ENCODE peak calls at places on chromosomes 5 and 9, in six cellular contexts. B is mesendoderm, J is GM23248, V is colonic mucosa, E is mammary epithelial cell, D is IMR-90. W is an unnamed sample.

GRCh38 chr9:115015018-115015635 is 84.7 kb upstream of the TNFSF8 start:
- DNase-seq in J (peak), E (peak), D (peak), B (peak), V (peak), W (peak)

GRCh38 chr9:38046669-38047300 is 22.2 kb downstream of the SHB start:
- DNase-seq in D (peak), E (peak), B (peak), J (peak), V (no peak), W (peak)

GRCh38 chr9:133773889-133774655 is 35.9 kb upstream of the SARDH start:
- DNase-seq in E (no peak), B (no peak), V (no peak), D (peak), J (no peak), W (no peak)

GRCh38 chr5:67209141-67209771 is 12.7 kb upstream of the CD180 start:
- DNase-seq in D (peak), B (peak), J (peak), V (peak), E (peak), W (peak)

GRCh38 chr5:936149-937144 is 43.8 kb downstream of the TRIP13 start:
- DNase-seq in J (no peak), B (no peak), V (no peak), D (no peak), E (no peak), W (no peak)

GRCh38 chr5:80959768-80960442 is at the start of gene RASGRF2:
- DNase-seq in V (peak), B (peak), J (peak), E (no peak), D (peak), W (no peak)

GRCh38 chr5:171585981-171586380 is 166.5 kb downstream of the FGF18 start:
- DNase-seq in B (no peak), E (no peak), V (no peak), D (no peak), J (no peak), W (no peak)

GRCh38 chr9:128628471-128629048 is 28.1 kb downstream of the DYNC2I2 start:
- DNase-seq in E (no peak), B (peak), J (peak), D (no peak), V (no peak), W (no peak)

GRCh38 chr9:20355022-20355421 is 267.3 kb downstream of the MLLT3 start:
- DNase-seq in D (peak), B (no peak), V (no peak), E (peak), J (peak), W (peak)

DNA sequence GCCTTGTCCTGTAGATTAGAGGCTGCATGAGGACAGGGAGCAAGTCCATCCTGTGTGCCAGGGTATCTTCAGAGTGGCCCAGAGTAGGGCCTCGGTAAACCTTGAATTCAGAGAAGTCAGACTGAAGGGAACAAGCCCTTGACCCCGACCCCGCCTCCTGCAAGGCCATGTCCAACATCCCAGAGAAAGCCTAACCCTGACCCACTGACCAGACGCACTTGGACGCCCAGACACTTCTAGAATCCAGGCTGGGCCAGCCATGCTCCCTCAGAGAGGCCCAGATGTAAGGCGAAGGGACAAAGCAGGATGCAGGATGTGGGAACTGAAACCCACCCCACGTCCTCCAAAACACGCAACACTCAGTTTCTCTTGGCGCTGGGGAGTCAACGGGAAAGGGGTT is 13.2 kb downstream of the TNIP1 start:
- DNase-seq in E (no peak), J (no peak), B (no peak), D (no peak), V (no peak), W (no peak)
- H3K9ac ChIP-seq in E (no peak), J (no peak), B (no peak), D (no peak), V (no peak), W (no peak)

GRCh38 chr5:156411131-156411727 is 84.3 kb downstream of the SGCD start:
- DNase-seq in D (peak), E (no peak), V (no peak), J (peak), B (no peak), W (no peak)
- H3K4me3 ChIP-seq in D (peak), E (no peak), V (no peak), J (peak), B (no peak), W (no peak)

GRCh38 chr5:126462239-126463014 is 39.2 kb downstream of the GRAMD2B start:
- DNase-seq in E (peak), J (no peak), V (no peak), D (peak), B (no peak), W (no peak)
- H3K9ac ChIP-seq in E (peak), J (no peak), V (no peak), D (no peak), B (no peak), W (no peak)

GRCh38 chr5:52895572-52896296 is 93.4 kb upstream of the ITGA2 start:
- DNase-seq in V (no peak), J (peak), D (no peak), E (no peak), B (no peak), W (no peak)
- H3K4me3 ChIP-seq in V (no peak), J (no peak), D (no peak), E (no peak), B (no peak), W (no peak)

GRCh38 chr5:16897284-16897704 is 38.8 kb downstream of the MYO10 start:
- DNase-seq in E (no peak), D (peak), J (no peak), V (no peak), B (peak), W (peak)

GRCh38 chr5:16897800-16898199 is 38.3 kb downstream of the MYO10 start:
- DNase-seq in E (no peak), D (no peak), V (no peak), B (no peak), J (no peak), W (no peak)

GRCh38 chr5:16891043-16891442 is 45.0 kb downstream of the MYO10 start:
- DNase-seq in J (no peak), D (no peak), B (no peak), V (no peak), E (no peak), W (no peak)

GRCh38 chr5:16896767-16897166 is 39.3 kb downstream of the MYO10 start:
- DNase-seq in E (no peak), D (no peak), B (no peak), V (no peak), J (no peak), W (no peak)

DNA sequence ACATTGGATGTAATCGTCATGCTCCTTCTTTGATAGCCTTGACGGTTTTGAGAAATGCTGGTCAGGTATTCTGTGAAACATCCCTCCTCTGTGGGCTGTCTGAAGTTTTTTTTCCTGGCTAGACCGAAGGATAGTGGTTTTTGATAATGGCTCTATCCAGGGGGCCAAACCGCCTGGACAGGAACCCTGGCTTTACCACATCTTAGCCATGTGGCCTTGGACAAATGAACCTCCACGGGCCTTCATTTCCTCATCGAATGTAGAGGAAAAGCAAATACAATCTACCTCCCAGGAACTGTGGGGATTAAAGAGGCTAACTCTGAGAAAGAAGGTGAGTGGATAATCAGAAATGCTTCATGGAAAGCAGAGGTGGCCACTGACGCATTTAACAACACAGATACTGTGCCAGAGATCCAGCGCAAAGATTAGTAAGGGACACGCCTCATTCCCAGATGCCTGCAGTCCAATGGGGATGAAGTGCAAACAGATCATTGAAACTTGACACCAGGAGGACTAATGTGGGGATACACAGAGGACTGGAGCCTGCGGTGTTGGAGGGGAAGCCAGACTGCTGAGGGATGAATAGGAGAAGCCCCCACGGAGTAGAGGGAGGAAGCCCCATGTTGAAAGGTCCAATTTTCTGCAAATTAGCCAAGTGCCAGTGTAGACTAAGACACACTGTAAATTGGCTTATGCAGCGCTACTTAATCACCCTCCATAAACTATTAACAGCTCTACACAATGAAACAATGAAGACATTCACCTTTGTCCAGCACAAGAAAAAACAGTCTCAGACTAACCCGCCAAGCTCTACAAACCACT is 41.6 kb downstream of the MYO10 start:
- DNase-seq in V (peak), B (peak), D (peak), E (peak), J (peak), W (peak)
- H3K9ac ChIP-seq in V (no peak), B (no peak), D (no peak), E (peak), J (no peak), W (peak)

DNA sequence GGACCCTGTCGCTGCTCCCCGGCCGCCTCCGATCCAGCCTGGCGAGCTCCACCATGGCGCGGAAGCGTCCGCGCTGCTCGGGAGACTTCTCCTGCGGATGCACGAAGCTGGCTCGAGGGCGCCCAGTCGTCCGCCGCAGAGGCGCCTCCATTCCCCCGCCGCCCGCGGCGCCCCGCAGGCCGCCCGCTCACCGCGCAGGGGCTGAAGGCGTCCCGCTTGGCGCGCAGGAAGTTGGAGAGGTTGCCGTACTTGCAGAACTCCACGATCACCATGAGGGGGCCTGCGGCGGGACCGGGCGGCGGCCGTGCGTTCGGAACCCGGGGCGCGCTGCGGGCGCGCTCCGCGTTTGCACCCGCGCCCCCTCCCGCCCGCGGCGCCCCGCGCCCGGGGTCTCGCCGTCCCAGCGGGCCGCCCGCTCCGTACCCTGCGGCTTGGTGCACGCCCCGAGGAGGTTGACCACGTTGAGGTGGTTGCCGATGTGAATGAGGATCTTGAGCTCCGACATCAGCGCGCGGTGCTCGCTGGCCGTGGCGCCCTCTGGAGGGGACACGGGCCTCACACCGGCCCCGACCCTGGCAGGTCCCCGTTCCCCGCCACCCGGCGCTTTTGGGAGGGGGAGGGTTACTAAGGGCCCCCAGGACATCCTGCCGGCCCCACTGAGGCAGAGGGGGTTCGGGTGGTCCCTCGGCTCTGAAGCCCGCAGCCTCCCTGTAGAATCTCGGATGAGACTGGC is 27.7 kb upstream of the SCGB3A1 start:
- DNase-seq in E (peak), D (peak), B (peak), J (peak), V (no peak), W (no peak)
- H3K4me3 ChIP-seq in E (no peak), D (peak), B (peak), J (peak), V (no peak), W (no peak)

W was measured in PC-3.